ENCODE peak calls at places on chromosomes 11 and 22, in five cellular contexts. C is CD4-positive, alpha-beta T cell; V is M059J; D is NCI-H226; G is stimulated activated CD4-positive, alpha-beta T cell treated with anti-CD3 and anti-CD28 coated beads, TNF-alpha, amount 100 ng/mL, for 48 hours. Q is an unnamed sample.

GRCh38 chr11:2186669-2187266 is 15.2 kb upstream of the TH start:
- DNase-seq in C (peak), G (peak), D (no peak), V (peak), Q (peak)

GRCh38 chr11:128695539-128696221 is 1.8 kb downstream of the FLI1 start:
- DNase-seq in C (no peak), G (no peak), D (peak), V (peak), Q (no peak)

GRCh38 chr11:10495464-10495786 is 40.4 kb downstream of the AMPD3 start:
- DNase-seq in V (no peak), D (no peak), C (no peak), G (no peak), Q (no peak)

GRCh38 chr11:86735462-86736302 is 63.3 kb upstream of the ME3 start:
- DNase-seq in C (no peak), G (no peak), D (peak), V (peak), Q (no peak)

GRCh38 chr11:6705905-6706535 is 22.9 kb upstream of the MRPL17 start:
- DNase-seq in D (peak), C (no peak), G (no peak), V (peak), Q (peak)

GRCh38 chr11:113771964-113772363 is 1.5 kb downstream of the ZW10 start:
- DNase-seq in C (no peak), G (no peak), V (no peak), D (no peak), Q (no peak)

GRCh38 chr11:47603295-47603694 is 9.1 kb upstream of the C1QTNF4 start:
- DNase-seq in V (no peak), D (no peak), G (no peak), C (no peak), Q (no peak)

GRCh38 chr11:72088076-72088806 is 7.6 kb downstream of the LRRC51 start:
- DNase-seq in D (no peak), V (no peak), C (no peak), G (no peak), Q (no peak)

GRCh38 chr11:113663567-113663966 is 42.5 kb downstream of the TMPRSS5 start:
- DNase-seq in C (no peak), D (peak), V (peak), G (no peak), Q (no peak)

GRCh38 chr11:23201936-23202522 is 341.8 kb upstream of the CCDC179 start:
- DNase-seq in D (no peak), C (no peak), G (no peak), V (peak), Q (no peak)

GRCh38 chr11:36165638-36166389 is 123.4 kb downstream of the COMMD9 start:
- DNase-seq in C (no peak), D (peak), G (no peak), V (no peak), Q (no peak)

GRCh38 chr11:129376658-129377341 is 1.2 kb downstream of the BARX2 start:
- DNase-seq in V (no peak), D (no peak), C (no peak), G (no peak), Q (no peak)

GRCh38 chr11:69083531-69084247 is 35.0 kb downstream of the TPCN2 start:
- DNase-seq in G (no peak), V (no peak), D (no peak), C (no peak), Q (no peak)

GRCh38 chr11:118679483-118679882 is at the start of gene TREH:
- DNase-seq in D (no peak), C (no peak), V (no peak), G (no peak), Q (no peak)

GRCh38 chr11:66494935-66495334 is 14.7 kb downstream of the DPP3 start:
- DNase-seq in C (no peak), V (no peak), G (no peak), D (no peak), Q (no peak)

GRCh38 chr11:36098976-36099375 is 155.1 kb downstream of the LDLRAD3 start:
- DNase-seq in D (no peak), V (no peak), G (no peak), C (no peak), Q (no peak)

GRCh38 chr11:18490319-18490718 is 34.7 kb downstream of the LDHAL6A start:
- DNase-seq in V (no peak), D (no peak), C (no peak), G (no peak), Q (no peak)

GRCh38 chr22:18067121-18067520 is 10.7 kb upstream of the PEX26 start:
- DNase-seq in G (no peak), C (no peak), D (no peak), V (no peak), Q (no peak)

GRCh38 chr11:76670475-76671235 is at the start of gene LRRC32:
- DNase-seq in G (no peak), D (no peak), C (no peak), V (no peak), Q (peak)

GRCh38 chr22:27879923-27880322 is 39.1 kb downstream of the PITPNB start:
- DNase-seq in G (no peak), V (peak), D (no peak), C (no peak), Q (no peak)

GRCh38 chr11:124276081-124276480 is 19.9 kb downstream of the OR8G5 start:
- DNase-seq in V (peak), D (no peak), C (no peak), G (no peak), Q (no peak)

GRCh38 chr11:8833568-8834275 is 77.3 kb upstream of the AKIP1 start:
- DNase-seq in G (no peak), C (no peak), D (peak), V (peak), Q (no peak)

GRCh38 chr22:32237905-32238304 is 17.2 kb downstream of the SLC5A4 start:
- DNase-seq in V (no peak), C (no peak), D (no peak), G (no peak), Q (no peak)

GRCh38 chr11:63839508-63840355 is 822 bp downstream of the MARK2 start:
- DNase-seq in D (no peak), G (peak), V (peak), C (no peak), Q (peak)

GRCh38 chr22:44462246-44463015 is 35.6 kb downstream of the RTL6 start:
- DNase-seq in D (no peak), G (no peak), C (no peak), V (no peak), Q (no peak)

Q was measured in activated T-cell treated with anti-CD3 and anti-CD28 coated beads, Interleukin-2, amount 50 U/mL, for 4 hours.